ENCODE peak calls at places on chromosome 19, in five cellular contexts. One of them, this sample, is unnamed.

GRCh38 chr19:11480081-11480926 is 542 bp downstream of the ELAVL3 start:
- DNase-seq in pancreas: no peak
- DNase-seq in GM12865: no peak
- DNase-seq in fibroblast of lung: no peak
- DNase-seq in heart right ventricle: no peak
- DNase-seq in this sample: no peak

GRCh38 chr19:19152668-19153384 is 14.5 kb upstream of the TMEM161A start:
- DNase-seq in pancreas: no peak
- DNase-seq in GM12865: no peak
- DNase-seq in fibroblast of lung: no peak
- DNase-seq in heart right ventricle: peak; percentile 36
- DNase-seq in this sample: no peak

GRCh38 chr19:53775524-53775923 is 48.6 kb downstream of the NLRP12 start:
- DNase-seq in pancreas: no peak
- DNase-seq in GM12865: no peak
- DNase-seq in fibroblast of lung: no peak
- DNase-seq in heart right ventricle: no peak
- DNase-seq in this sample: no peak

GRCh38 chr19:12095111-12095790 is 30.7 kb downstream of the ZNF844 start:
- DNase-seq in pancreas: no peak
- DNase-seq in GM12865: no peak
- DNase-seq in fibroblast of lung: peak; percentile 70
- DNase-seq in heart right ventricle: no peak
- DNase-seq in this sample: no peak

GRCh38 chr19:33191501-33191900 is 2.6 kb upstream of the LRP3 start:
- DNase-seq in pancreas: no peak
- DNase-seq in GM12865: no peak
- DNase-seq in fibroblast of lung: no peak
- DNase-seq in heart right ventricle: no peak
- DNase-seq in this sample: no peak

GRCh38 chr19:29211562-29212416 is 1.2 kb downstream of the UQCRFS1 start:
- DNase-seq in pancreas: no peak
- DNase-seq in GM12865: peak; percentile 28
- DNase-seq in fibroblast of lung: peak; percentile 19
- DNase-seq in heart right ventricle: no peak
- DNase-seq in this sample: no peak

GRCh38 chr19:1429750-1430149 is 8.4 kb upstream of the RPS15 start:
- DNase-seq in pancreas: no peak
- DNase-seq in GM12865: no peak
- DNase-seq in fibroblast of lung: no peak
- DNase-seq in heart right ventricle: peak; percentile 63
- DNase-seq in this sample: no peak

GRCh38 chr19:1401889-1402217 is 511 bp upstream of the GAMT start:
- DNase-seq in pancreas: no peak
- DNase-seq in GM12865: no peak
- DNase-seq in fibroblast of lung: no peak
- DNase-seq in heart right ventricle: no peak
- DNase-seq in this sample: no peak

GRCh38 chr19:44685877-44686276 is 13.1 kb upstream of the CEACAM16 start:
- DNase-seq in pancreas: no peak
- DNase-seq in GM12865: peak; percentile 31
- DNase-seq in fibroblast of lung: peak; percentile 24
- DNase-seq in heart right ventricle: no peak
- DNase-seq in this sample: no peak

GRCh38 chr19:10189631-10190425 is 4.9 kb downstream of the DNMT1 start:
- DNase-seq in pancreas: no peak
- DNase-seq in GM12865: no peak
- DNase-seq in fibroblast of lung: peak; percentile 10
- DNase-seq in heart right ventricle: no peak
- DNase-seq in this sample: no peak

GRCh38 chr19:33821871-33822270 is 25.2 kb downstream of the KCTD15 start:
- DNase-seq in pancreas: peak; percentile 4
- DNase-seq in GM12865: no peak
- DNase-seq in fibroblast of lung: no peak
- DNase-seq in heart right ventricle: no peak
- DNase-seq in this sample: no peak

GRCh38 chr19:46579286-46579944 is 21.7 kb upstream of the CALM3 start:
- DNase-seq in pancreas: no peak
- DNase-seq in GM12865: peak; percentile 23
- DNase-seq in fibroblast of lung: no peak
- DNase-seq in heart right ventricle: no peak
- DNase-seq in this sample: no peak

GRCh38 chr19:611506-611869 is 21.8 kb downstream of the HCN2 start:
- DNase-seq in pancreas: no peak
- DNase-seq in GM12865: peak; percentile 54
- DNase-seq in fibroblast of lung: peak; percentile 87
- DNase-seq in heart right ventricle: no peak
- DNase-seq in this sample: peak; percentile 98

GRCh38 chr19:39996218-39996810 is 546 bp upstream of the ZNF546 start:
- DNase-seq in pancreas: no peak
- DNase-seq in GM12865: peak; percentile 66
- DNase-seq in fibroblast of lung: peak; percentile 64
- DNase-seq in heart right ventricle: no peak
- DNase-seq in this sample: peak; percentile 34

GRCh38 chr19:40802300-40803169 is 3.5 kb downstream of the EGLN2 start:
- DNase-seq in pancreas: no peak
- DNase-seq in GM12865: no peak
- DNase-seq in fibroblast of lung: no peak
- DNase-seq in heart right ventricle: peak; percentile 81
- DNase-seq in this sample: no peak

GRCh38 chr19:6811906-6812305 is 39.4 kb downstream of the VAV1 start:
- DNase-seq in pancreas: no peak
- DNase-seq in GM12865: peak; percentile 47
- DNase-seq in fibroblast of lung: peak; percentile 37
- DNase-seq in heart right ventricle: no peak
- DNase-seq in this sample: no peak

GRCh38 chr19:45876411-45877197 is 9.3 kb downstream of the IRF2BP1 start:
- DNase-seq in pancreas: peak; percentile 84
- DNase-seq in GM12865: no peak
- DNase-seq in fibroblast of lung: peak; percentile 22
- DNase-seq in heart right ventricle: peak; percentile 41
- DNase-seq in this sample: no peak

GRCh38 chr19:34228347-34228746 is 26.0 kb upstream of the GARRE1 start:
- DNase-seq in pancreas: no peak
- DNase-seq in GM12865: no peak
- DNase-seq in fibroblast of lung: no peak
- DNase-seq in heart right ventricle: no peak
- DNase-seq in this sample: no peak

GRCh38 chr19:6674868-6675305 is 4.9 kb upstream of the TNFSF14 start:
- DNase-seq in pancreas: peak; percentile 54
- DNase-seq in GM12865: peak; percentile 93
- DNase-seq in fibroblast of lung: peak; percentile 28
- DNase-seq in heart right ventricle: peak; percentile 47
- DNase-seq in this sample: peak; percentile 22

GRCh38 chr19:10517760-10518443 is 655 bp upstream of the S1PR5 start:
- DNase-seq in pancreas: no peak
- DNase-seq in GM12865: no peak
- DNase-seq in fibroblast of lung: no peak
- DNase-seq in heart right ventricle: peak; percentile 31
- DNase-seq in this sample: no peak

GRCh38 chr19:4580021-4580901 is 20.8 kb upstream of the SEMA6B start:
- DNase-seq in pancreas: no peak
- DNase-seq in GM12865: no peak
- DNase-seq in fibroblast of lung: no peak
- DNase-seq in heart right ventricle: no peak
- DNase-seq in this sample: no peak

GRCh38 chr19:11159598-11160001 is 4.0 kb upstream of the SPC24 start:
- DNase-seq in pancreas: no peak
- DNase-seq in GM12865: no peak
- DNase-seq in fibroblast of lung: peak; percentile 81
- DNase-seq in heart right ventricle: no peak
- DNase-seq in this sample: no peak

GRCh38 chr19:18428837-18429674 is 8.9 kb downstream of the ISYNA1 start:
- DNase-seq in pancreas: no peak
- DNase-seq in GM12865: peak; percentile 89
- DNase-seq in fibroblast of lung: peak; percentile 82
- DNase-seq in heart right ventricle: peak; percentile 80
- DNase-seq in this sample: peak; percentile 66

DNA sequence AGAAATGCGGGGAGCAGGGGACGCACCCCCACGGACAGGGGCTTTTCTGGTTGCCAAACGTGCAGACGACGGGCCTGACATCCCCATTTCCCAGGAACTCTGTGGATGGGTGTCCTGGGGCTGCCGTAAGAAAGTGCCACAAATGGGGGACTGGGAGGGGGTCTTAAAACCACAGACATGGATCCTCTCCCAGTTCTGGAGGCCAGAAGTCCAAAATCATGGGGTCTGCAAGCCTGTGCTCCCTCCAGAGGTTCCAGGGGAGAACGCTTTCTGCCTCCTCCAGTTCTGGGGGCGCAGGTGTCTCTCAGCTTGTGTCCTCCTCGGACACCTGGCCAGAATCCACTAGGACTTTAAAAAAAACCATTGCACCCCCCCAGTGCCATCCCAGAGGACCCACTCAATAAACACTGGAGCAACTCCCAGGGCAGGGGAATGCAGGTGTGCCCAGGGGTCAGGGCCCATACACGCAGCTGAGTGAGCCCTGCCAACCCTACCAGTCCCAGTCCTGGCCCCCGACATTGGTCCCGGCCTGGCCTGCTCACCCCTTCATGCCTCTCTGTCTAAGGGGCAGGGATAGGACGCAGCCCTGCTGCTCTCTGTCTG is 103.9 kb downstream of the GADD45B start:
- DNase-seq in pancreas: no peak
- DNase-seq in GM12865: no peak
- DNase-seq in fibroblast of lung: no peak
- DNase-seq in heart right ventricle: no peak
- DNase-seq in this sample: no peak
- TF ChIP-seq CTCF in pancreas: no peak
- TF ChIP-seq CTCF in GM12865: no peak
- TF ChIP-seq CTCF in fibroblast of lung: no peak
- TF ChIP-seq CTCF in heart right ventricle: no peak
- TF ChIP-seq CTCF in this sample: no peak

GRCh38 chr19:38371081-38371480 is 3.3 kb upstream of the PSMD8 start:
- DNase-seq in pancreas: no peak
- DNase-seq in GM12865: no peak
- DNase-seq in fibroblast of lung: no peak
- DNase-seq in heart right ventricle: no peak
- DNase-seq in this sample: no peak
- H3K4me3 ChIP-seq in pancreas: no peak overlapping the region
- H3K4me3 ChIP-seq in GM12865: no peak overlapping the region
- H3K4me3 ChIP-seq in fibroblast of lung: no peak overlapping the region
- H3K4me3 ChIP-seq in heart right ventricle: no peak overlapping the region
- H3K4me3 ChIP-seq in this sample: no peak overlapping the region

GRCh38 chr19:55096061-55096701 is 20.5 kb downstream of the EPS8L1 start:
- DNase-seq in pancreas: no peak
- DNase-seq in GM12865: no peak
- DNase-seq in fibroblast of lung: no peak
- DNase-seq in heart right ventricle: no peak
- DNase-seq in this sample: no peak

GRCh38 chr19:55095260-55096060 is 19.8 kb downstream of the EPS8L1 start:
- DNase-seq in pancreas: no peak
- DNase-seq in GM12865: no peak
- DNase-seq in fibroblast of lung: no peak
- DNase-seq in heart right ventricle: no peak
- DNase-seq in this sample: no peak

GRCh38 chr19:55092423-55093318 is 17.0 kb downstream of the EPS8L1 start:
- DNase-seq in pancreas: no peak
- DNase-seq in GM12865: no peak
- DNase-seq in fibroblast of lung: no peak
- DNase-seq in heart right ventricle: no peak
- DNase-seq in this sample: no peak

GRCh38 chr19:55091955-55092354 is 16.3 kb downstream of the EPS8L1 start:
- DNase-seq in pancreas: no peak
- DNase-seq in GM12865: no peak
- DNase-seq in fibroblast of lung: no peak
- DNase-seq in heart right ventricle: no peak
- DNase-seq in this sample: no peak

GRCh38 chr19:55094456-55095259 is 19.0 kb downstream of the EPS8L1 start:
- DNase-seq in pancreas: no peak
- DNase-seq in GM12865: no peak
- DNase-seq in fibroblast of lung: no peak
- DNase-seq in heart right ventricle: no peak
- DNase-seq in this sample: no peak
- TF ChIP-seq CTCF in pancreas: no peak
- TF ChIP-seq CTCF in GM12865: no peak
- TF ChIP-seq CTCF in fibroblast of lung: no peak
- TF ChIP-seq CTCF in heart right ventricle: no peak
- TF ChIP-seq CTCF in this sample: no peak

DNA sequence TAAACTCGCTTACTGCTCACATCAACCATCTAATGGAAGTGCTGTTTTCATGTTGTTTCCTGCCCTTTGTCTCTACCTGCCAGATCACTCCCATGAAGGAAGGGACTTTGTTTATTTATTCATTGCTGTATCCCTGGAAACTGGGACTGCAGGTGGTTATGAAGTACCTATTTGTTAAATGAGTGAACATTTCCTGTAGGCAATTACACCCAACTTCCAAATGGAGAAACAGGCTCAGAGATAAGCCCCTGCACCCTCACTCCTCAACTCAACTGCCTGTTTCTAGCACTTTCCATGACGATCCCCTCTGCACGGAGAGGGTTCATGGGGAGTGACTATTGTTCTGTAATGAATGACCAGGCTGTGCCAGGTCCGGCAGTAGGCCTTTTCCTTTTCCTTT is 1.9 kb upstream of the SELENOW start:
- DNase-seq in pancreas: no peak
- DNase-seq in GM12865: no peak
- DNase-seq in fibroblast of lung: no peak
- DNase-seq in heart right ventricle: no peak
- DNase-seq in this sample: no peak
- H3K4me3 ChIP-seq in pancreas: no peak overlapping the region
- H3K4me3 ChIP-seq in GM12865: no peak overlapping the region
- H3K4me3 ChIP-seq in fibroblast of lung: no peak overlapping the region
- H3K4me3 ChIP-seq in heart right ventricle: no peak overlapping the region
- H3K4me3 ChIP-seq in this sample: no peak overlapping the region

GRCh38 chr19:8251025-8251472 is 41.9 kb downstream of the CERS4 start:
- DNase-seq in pancreas: peak; percentile 75
- DNase-seq in GM12865: no peak
- DNase-seq in fibroblast of lung: peak; percentile 47
- DNase-seq in heart right ventricle: peak; percentile 83
- DNase-seq in this sample: peak; percentile 6
- TF ChIP-seq CTCF in pancreas: no peak
- TF ChIP-seq CTCF in GM12865: no peak
- TF ChIP-seq CTCF in fibroblast of lung: no peak
- TF ChIP-seq CTCF in heart right ventricle: peak; percentile 15
- TF ChIP-seq CTCF in this sample: no peak

GRCh38 chr19:47581605-47582319 is 8.8 kb upstream of the ZNF541 start:
- DNase-seq in pancreas: no peak
- DNase-seq in GM12865: no peak
- DNase-seq in fibroblast of lung: no peak
- DNase-seq in heart right ventricle: no peak
- DNase-seq in this sample: no peak
- H3K4me3 ChIP-seq in pancreas: no peak overlapping the region
- H3K4me3 ChIP-seq in GM12865: no peak overlapping the region
- H3K4me3 ChIP-seq in fibroblast of lung: peak overlapping the region; percentile 19
- H3K4me3 ChIP-seq in heart right ventricle: no peak overlapping the region
- H3K4me3 ChIP-seq in this sample: no peak overlapping the region

This sample was measured in astrocyte of the cerebellum.